ENCODE peak calls at places on chromosomes 3 and 15, in nine cellular contexts. P is Peyer's patch, M is brain microvascular endothelial cell, X is PC-3, U is left ventricle myocardium inferior, W is hepatocyte, O is upper lobe of right lung, B is lower lobe of right lung, N is thoracic aorta. V is an unnamed sample.

GRCh38 chr15:60829416-60829815 is 350.5 kb upstream of the ICE2 start:
- DNase-seq in P (no peak), M (no peak), X (no peak), U (no peak), W (no peak), O (no peak), B (no peak), N (no peak), V (no peak)

GRCh38 chr15:63191895-63192603 is 2.6 kb downstream of the RAB8B start:
- DNase-seq in P (peak), M (no peak), X (no peak), U (no peak), W (no peak), O (no peak), B (no peak), N (no peak), V (no peak)

GRCh38 chr15:82647835-82648256 is 683 bp upstream of the CPEB1 start:
- DNase-seq in P (peak), M (no peak), X (no peak), U (peak), W (no peak), O (no peak), B (peak), N (no peak), V (no peak)

GRCh38 chr15:31359722-31360111 is 33.1 kb downstream of the KLF13 start:
- DNase-seq in P (no peak), M (no peak), X (no peak), U (no peak), W (no peak), O (peak), B (no peak), N (no peak), V (no peak)

GRCh38 chr15:60899322-60899966 is 329.7 kb downstream of the RORA start:
- DNase-seq in P (no peak), M (no peak), X (no peak), U (no peak), W (no peak), O (no peak), B (no peak), N (no peak), V (no peak)

GRCh38 chr3:27752926-27753325 is 30.8 kb upstream of the EOMES start:
- DNase-seq in P (no peak), M (no peak), X (no peak), U (no peak), W (no peak), O (no peak), B (no peak), N (no peak), V (no peak)

GRCh38 chr3:187742351-187743171 is 2.7 kb downstream of the BCL6 start:
- DNase-seq in P (peak), M (no peak), X (peak), U (peak), W (no peak), O (no peak), B (peak), N (no peak), V (no peak)

GRCh38 chr3:7536921-7537320 is 676.0 kb downstream of the GRM7 start:
- DNase-seq in P (no peak), M (no peak), X (no peak), U (no peak), W (no peak), O (no peak), B (no peak), N (no peak), V (no peak)

GRCh38 chr3:182198345-182198744 is 486.6 kb downstream of the SOX2 start:
- DNase-seq in P (no peak), M (no peak), X (no peak), U (no peak), W (no peak), O (no peak), B (no peak), N (no peak), V (no peak)
- TF ChIP-seq CTCF in P (no peak), M (no peak), X (no peak), U (no peak), W (no peak), O (no peak), B (no peak), N (no peak), V (no peak)

DNA sequence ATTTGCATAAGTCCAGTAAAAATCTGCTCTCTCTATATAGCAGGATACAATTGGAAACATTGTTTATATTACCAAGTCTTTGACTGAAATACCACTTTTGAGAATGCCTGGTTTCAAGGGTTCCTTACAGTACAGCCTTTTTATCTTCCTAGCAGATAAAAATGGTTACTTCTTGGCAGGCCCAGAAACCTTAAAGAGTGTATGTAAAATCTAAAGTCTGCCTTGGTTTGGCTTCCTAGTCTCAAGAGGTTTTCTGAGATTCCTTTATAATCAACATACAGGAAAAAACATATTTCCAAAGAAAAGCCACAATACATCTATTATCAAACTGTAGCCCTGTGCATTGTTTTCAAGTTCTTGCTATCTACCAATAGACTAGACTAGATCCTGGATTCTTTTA is 84.6 kb downstream of the PLSCR2 start:
- DNase-seq in P (no peak), M (no peak), X (no peak), U (no peak), W (no peak), O (no peak), B (no peak), N (no peak), V (no peak)
- H3K4me3 ChIP-seq in P (no peak), M (no peak), X (no peak), U (no peak), W (no peak), O (no peak), B (no peak), N (no peak), V (no peak)

GRCh38 chr3:46503194-46503924 is 5.6 kb downstream of the RTP3 start:
- DNase-seq in P (no peak), M (no peak), X (no peak), U (no peak), W (no peak), O (no peak), B (no peak), N (no peak), V (no peak)

GRCh38 chr3:46504780-46505179 is 7.0 kb downstream of the RTP3 start:
- DNase-seq in P (no peak), M (no peak), X (no peak), U (no peak), W (no peak), O (no peak), B (no peak), N (no peak), V (no peak)

GRCh38 chr3:46508850-46509591 is 11.2 kb downstream of the RTP3 start:
- DNase-seq in P (no peak), M (no peak), X (no peak), U (no peak), W (no peak), O (no peak), B (no peak), N (no peak), V (no peak)

GRCh38 chr3:46506526-46506925 is 8.8 kb downstream of the RTP3 start:
- DNase-seq in P (no peak), M (no peak), X (no peak), U (no peak), W (no peak), O (no peak), B (no peak), N (no peak), V (no peak)

DNA sequence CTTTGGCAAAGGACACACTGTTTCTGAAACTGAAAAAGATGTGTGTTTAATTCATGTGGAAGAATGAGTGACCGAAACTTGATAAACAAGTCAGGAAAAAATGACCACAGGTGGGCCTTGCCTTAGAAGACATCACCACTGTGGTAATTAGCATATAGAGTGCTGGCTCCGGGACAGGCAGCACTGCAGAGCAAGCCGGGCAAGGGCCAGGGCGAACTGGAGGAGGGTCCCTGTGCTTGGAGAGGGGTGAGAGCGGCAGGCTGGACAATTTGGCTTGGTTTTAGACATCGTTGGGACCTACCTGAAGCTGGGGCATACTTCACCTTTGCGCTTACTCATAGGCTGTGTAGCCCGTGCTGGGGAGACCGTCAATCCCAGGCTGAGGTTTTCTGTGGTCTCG is 8.2 kb downstream of the RTP3 start:
- DNase-seq in P (no peak), M (no peak), X (no peak), U (no peak), W (no peak), O (no peak), B (no peak), N (no peak), V (no peak)
- TF ChIP-seq CTCF in P (no peak), M (no peak), X (no peak), U (no peak), W (no peak), O (no peak), B (no peak), N (no peak), V (no peak)

DNA sequence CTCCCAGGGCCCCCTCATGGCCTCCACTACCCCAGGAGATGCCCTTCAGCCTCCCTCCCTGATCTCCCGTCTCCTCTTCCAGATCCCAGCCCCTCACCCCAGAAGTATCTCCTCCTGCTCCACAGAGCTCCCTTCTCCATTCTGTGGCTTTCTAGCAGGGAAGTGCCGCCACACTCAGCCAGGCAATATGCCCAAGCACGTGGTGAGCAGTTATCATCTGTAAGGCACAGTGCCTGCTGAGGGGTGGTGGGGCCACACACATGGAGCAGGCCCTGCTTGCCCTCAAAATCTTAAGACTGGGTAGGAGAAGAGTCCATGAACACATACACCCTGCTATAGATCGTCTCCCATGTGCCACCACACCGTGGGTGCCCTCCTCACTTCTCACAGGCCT is 2.4 kb upstream of the PHGR1 start:
- DNase-seq in P (no peak), M (no peak), X (no peak), U (no peak), W (no peak), O (no peak), B (no peak), N (no peak), V (no peak)
- H3K4me3 ChIP-seq in P (no peak), M (no peak), X (no peak), U (no peak), W (no peak), O (no peak), B (no peak), N (no peak), V (no peak)

DNA sequence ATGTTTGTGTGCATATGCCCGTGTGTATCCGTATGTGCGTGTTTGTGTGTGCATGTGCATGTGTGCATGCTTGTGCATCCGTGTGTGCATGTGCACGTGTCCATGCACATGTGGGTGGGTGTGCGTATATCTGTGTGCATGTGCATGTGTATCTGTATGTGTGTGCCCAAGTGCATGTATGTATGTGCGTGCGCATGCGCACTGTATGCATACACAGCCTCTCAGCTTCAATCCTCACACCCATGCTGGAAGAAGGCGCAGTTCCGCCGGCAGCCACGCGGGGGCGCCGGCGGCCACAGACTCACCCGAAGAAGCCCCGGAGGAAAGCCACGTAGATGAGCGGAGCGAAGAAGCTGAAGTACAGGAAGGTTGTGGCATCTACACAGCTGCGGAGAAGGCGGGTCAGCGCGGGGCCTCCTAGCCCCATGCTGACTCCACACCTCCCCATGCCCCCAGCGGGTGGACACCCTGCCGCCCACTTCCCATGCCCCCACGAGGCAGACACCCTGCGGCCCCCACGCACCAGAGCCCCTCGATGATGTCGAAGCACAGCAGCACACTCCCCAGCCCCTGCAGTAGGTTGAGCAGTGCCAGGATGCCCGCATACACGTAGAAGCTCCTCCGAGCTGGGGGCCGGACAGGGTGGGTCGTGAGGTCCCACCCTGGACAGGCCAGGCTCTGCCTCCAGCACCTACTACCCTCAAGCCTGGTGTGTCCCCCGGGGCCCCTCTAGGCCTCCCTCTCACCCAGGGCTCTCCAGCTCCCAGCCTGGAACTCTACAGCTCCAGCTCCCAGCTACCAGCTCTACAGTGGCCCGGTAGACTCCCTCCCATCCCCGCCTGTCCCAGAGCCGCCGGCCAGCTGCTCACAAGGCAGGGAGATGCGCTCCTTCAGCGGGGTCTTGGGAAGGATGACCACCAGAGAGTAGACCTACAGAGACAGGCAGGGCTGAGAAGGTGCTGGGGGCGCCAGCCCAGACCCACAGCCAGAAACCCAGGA is 15.4 kb downstream of the TPRA1 start:
- DNase-seq in P (peak), M (peak), X (peak), U (peak), W (peak), O (peak), B (peak), N (peak), V (peak)
- TF ChIP-seq CTCF in P (peak), M (peak), X (peak), U (peak), W (peak), O (peak), B (peak), N (peak), V (peak)

GRCh38 chr15:89367485-89368451 is 33.1 kb upstream of the POLG start:
- DNase-seq in P (no peak), M (no peak), X (no peak), U (no peak), W (no peak), O (no peak), B (no peak), N (no peak), V (no peak)
- H3K4me3 ChIP-seq in P (no peak), M (no peak), X (no peak), U (peak), W (no peak), O (no peak), B (peak), N (peak), V (no peak)

GRCh38 chr3:171342200-171342599 is 118.0 kb downstream of the TNIK start:
- DNase-seq in P (no peak), M (no peak), X (no peak), U (no peak), W (no peak), O (no peak), B (no peak), N (no peak), V (no peak)
- TF ChIP-seq CTCF in P (no peak), M (no peak), X (no peak), U (no peak), W (no peak), O (no peak), B (no peak), N (no peak), V (no peak)

DNA sequence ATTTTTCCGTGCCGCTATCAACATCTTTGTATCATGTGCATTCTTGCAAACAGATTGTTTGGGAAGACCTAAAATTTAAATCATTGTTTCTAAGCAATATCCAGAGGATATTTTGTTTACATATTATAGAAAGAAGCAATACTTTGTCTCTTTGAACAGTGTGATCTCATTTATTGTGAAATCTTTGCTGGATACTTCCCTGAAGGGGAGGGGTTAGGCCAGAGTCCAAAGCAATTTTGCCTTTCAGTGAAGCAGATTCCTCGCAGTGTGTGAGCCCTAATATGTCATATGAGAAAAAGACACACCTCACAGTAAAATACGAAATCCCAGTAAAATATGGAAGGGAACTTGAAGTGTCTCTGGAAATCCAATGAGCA is 158.7 kb upstream of the SLCO3A1 start:
- DNase-seq in P (no peak), M (no peak), X (peak), U (no peak), W (peak), O (no peak), B (no peak), N (peak), V (no peak)
- H3K4me3 ChIP-seq in P (no peak), M (no peak), X (no peak), U (peak), W (no peak), O (peak), B (peak), N (peak), V (no peak)

V was measured in kidney epithelial cell.